ENCODE peak calls at places on chromosomes 16 and 17, in ten cellular contexts. T is RWPE1; Y is SK-MEL-5; C is EL; I is iPS-NIHi11; W is activated CD4-positive, alpha-beta T cell treated with anti-CD3 and anti-CD28 coated beads for 36 hours; F is pons; D is T-helper 2 cell; L is islet precursor cell; U is fibroblast of lung. S is an unnamed sample.

GRCh38 chr16:47018223-47018891 is 44.9 kb upstream of the DNAJA2 start:
- DNase-seq in T (peak; percentile 67), U (no peak), D (peak; percentile 84), L (peak; percentile 77), C (peak; percentile 32), I (peak; percentile 70), Y (peak; percentile 47), F (no peak), W (peak; percentile 76), S (peak; percentile 56)

GRCh38 chr16:17367034-17367433 is 103.7 kb downstream of the XYLT1 start:
- DNase-seq in C (no peak), I (no peak), L (no peak), W (peak; percentile 20), F (no peak), T (no peak), D (no peak), U (no peak), Y (no peak), S (no peak)

GRCh38 chr17:15154618-15155017 is 110.5 kb downstream of the PMP22 start:
- DNase-seq in U (peak; percentile 37), D (no peak), L (peak; percentile 31), Y (no peak), T (no peak), I (no peak), W (no peak), C (no peak), F (no peak), S (no peak)

GRCh38 chr16:23384878-23385277 is 68.1 kb downstream of the COG7 start:
- DNase-seq in U (no peak), Y (no peak), F (no peak), D (no peak), L (no peak), I (no peak), T (no peak), C (no peak), W (no peak), S (peak; percentile 96)

GRCh38 chr16:23330583-23331249 is 28.6 kb downstream of the SCNN1B start:
- DNase-seq in U (no peak), F (no peak), C (no peak), Y (no peak), L (no peak), D (no peak), I (no peak), T (no peak), W (no peak), S (no peak)

GRCh38 chr16:67391424-67392300 is 1.6 kb downstream of the TPPP3 start:
- DNase-seq in T (no peak), W (no peak), U (no peak), D (no peak), I (no peak), L (no peak), F (peak; percentile 98), Y (no peak), C (no peak), S (no peak)

GRCh38 chr17:69967910-69968411 is 107.1 kb upstream of the KCNJ16 start:
- DNase-seq in L (no peak), C (peak; percentile 87), Y (no peak), I (no peak), W (no peak), F (no peak), U (peak; percentile 83), D (no peak), T (no peak), S (peak; percentile 8)

GRCh38 chr16:53209489-53209888 is 154.7 kb downstream of the CHD9 start:
- DNase-seq in I (no peak), W (no peak), Y (no peak), L (no peak), D (no peak), U (no peak), C (no peak), T (no peak), F (peak; percentile 24), S (no peak)

GRCh38 chr17:76537578-76538280 is at the start of gene CYGB:
- DNase-seq in L (peak; percentile 76), C (no peak), F (no peak), T (no peak), U (peak; percentile 68), Y (peak; percentile 74), W (no peak), D (peak; percentile 26), I (peak; percentile 56), S (no peak)

S was measured in mammary epithelial cell.